ENCODE peak calls at places on chromosomes 13 and 19, in eight cellular contexts. D, L, F, B, K, A, X and R are unnamed samples.

GRCh38 chr19:5205937-5206750 is 134.5 kb downstream of the PTPRS start:
- DNase-seq in D (no peak), L (no peak), F (no peak), B (no peak), K (no peak), A (no peak), X (no peak), R (no peak)

GRCh38 chr13:63540042-63540441 is 2124.4 kb upstream of the PCDH20 start:
- DNase-seq in D (no peak), L (no peak), F (no peak), B (no peak), K (no peak), A (no peak), X (no peak), R (no peak)

GRCh38 chr19:13839938-13840750 is 36.8 kb upstream of the NANOS3 start:
- DNase-seq in D (no peak), L (no peak), F (peak; percentile 75), B (no peak), K (no peak), A (no peak), X (peak; percentile 75), R (no peak)

GRCh38 chr19:13120817-13121216 is 2.8 kb downstream of the NACC1 start:
- DNase-seq in D (no peak), L (no peak), F (no peak), B (no peak), K (no peak), A (no peak), X (peak; percentile 82), R (no peak)

GRCh38 chr13:83350569-83350968 is 531.7 kb downstream of the SLITRK1 start:
- DNase-seq in D (no peak), L (no peak), F (no peak), B (no peak), K (no peak), A (no peak), X (peak; percentile 50), R (no peak)

GRCh38 chr13:34139660-34140059 is 321.7 kb downstream of the RFC3 start:
- DNase-seq in D (no peak), L (no peak), F (no peak), B (no peak), K (no peak), A (no peak), X (no peak), R (no peak)

GRCh38 chr19:47284324-47284899 is 9.7 kb downstream of the INAFM1 start:
- DNase-seq in D (peak; percentile 31), L (peak; percentile 52), F (peak; percentile 67), B (peak; percentile 79), K (peak; percentile 57), A (no peak), X (peak; percentile 60), R (no peak)

GRCh38 chr13:45269204-45269603 is 68.4 kb upstream of the KCTD4 start:
- DNase-seq in D (no peak), L (no peak), F (no peak), B (no peak), K (no peak), A (no peak), X (no peak), R (no peak)

GRCh38 chr19:55392820-55393219 is 7.1 kb downstream of the RPL28 start:
- DNase-seq in D (no peak), L (no peak), F (no peak), B (no peak), K (no peak), A (no peak), X (no peak), R (peak; percentile 63)

GRCh38 chr19:42295831-42296525 is 6.0 kb upstream of the PRR19 start:
- DNase-seq in D (peak; percentile 88), L (peak; percentile 89), F (peak; percentile 89), B (peak; percentile 91), K (peak; percentile 84), A (peak; percentile 84), X (peak; percentile 38), R (peak; percentile 93)

GRCh38 chr13:49791753-49792549 is 531 bp downstream of the KPNA3 start:
- DNase-seq in D (peak; percentile 31), L (peak; percentile 55), F (peak; percentile 57), B (peak; percentile 43), K (peak; percentile 54), A (no peak), X (no peak), R (peak; percentile 72)

GRCh38 chr19:7830272-7830771 is 304 bp downstream of the EVI5L start:
- DNase-seq in D (no peak), L (no peak), F (no peak), B (no peak), K (no peak), A (no peak), X (no peak), R (peak; percentile 26)

GRCh38 chr13:40668335-40668734 is 1.9 kb upstream of the FOXO1 start:
- DNase-seq in D (peak; percentile 24), L (peak; percentile 77), F (no peak), B (no peak), K (peak; percentile 60), A (peak; percentile 50), X (no peak), R (peak; percentile 28)

GRCh38 chr19:38037151-38037611 is 130.2 kb downstream of the SIPA1L3 start:
- DNase-seq in D (no peak), L (no peak), F (no peak), B (no peak), K (no peak), A (no peak), X (no peak), R (peak; percentile 48)

DNA sequence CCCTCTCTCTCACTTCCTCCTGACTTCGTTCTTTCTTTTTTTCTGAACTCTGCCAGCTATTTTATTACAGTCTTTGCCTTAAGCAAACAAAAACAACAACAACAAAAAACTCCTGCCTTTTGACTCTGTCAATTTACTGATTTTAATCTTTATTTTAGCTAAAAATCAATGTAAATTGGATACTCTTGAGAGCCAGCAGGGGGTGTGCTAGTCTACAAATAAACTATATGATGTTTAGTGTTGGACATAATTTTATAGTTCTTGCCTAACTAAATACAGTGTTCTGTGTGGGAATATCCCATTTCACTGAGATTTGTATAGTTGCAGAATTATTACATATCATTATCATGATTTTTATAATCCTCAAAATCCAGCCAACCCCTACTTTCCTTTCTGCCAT is 1199.9 kb upstream of the SPRY2 start:
- DNase-seq in D (no peak), L (no peak), F (peak; percentile 19), B (no peak), K (no peak), A (no peak), X (peak; percentile 1), R (no peak)
- TF ChIP-seq CTCF in D (no peak), L (no peak), F (peak; percentile 59), B (peak; percentile 64), K (peak; percentile 14), A (no peak), X (peak; percentile 64), R (peak; percentile 71)

GRCh38 chr19:39351537-39352037 is 9.4 kb downstream of the SAMD4B start:
- DNase-seq in D (no peak), L (peak; percentile 92), F (no peak), B (no peak), K (peak; percentile 86), A (no peak), X (peak; percentile 21), R (no peak)
- TF ChIP-seq CTCF in D (no peak), L (peak; percentile 32), F (no peak), B (no peak), K (peak; percentile 39), A (no peak), X (peak; percentile 37), R (no peak)

DNA sequence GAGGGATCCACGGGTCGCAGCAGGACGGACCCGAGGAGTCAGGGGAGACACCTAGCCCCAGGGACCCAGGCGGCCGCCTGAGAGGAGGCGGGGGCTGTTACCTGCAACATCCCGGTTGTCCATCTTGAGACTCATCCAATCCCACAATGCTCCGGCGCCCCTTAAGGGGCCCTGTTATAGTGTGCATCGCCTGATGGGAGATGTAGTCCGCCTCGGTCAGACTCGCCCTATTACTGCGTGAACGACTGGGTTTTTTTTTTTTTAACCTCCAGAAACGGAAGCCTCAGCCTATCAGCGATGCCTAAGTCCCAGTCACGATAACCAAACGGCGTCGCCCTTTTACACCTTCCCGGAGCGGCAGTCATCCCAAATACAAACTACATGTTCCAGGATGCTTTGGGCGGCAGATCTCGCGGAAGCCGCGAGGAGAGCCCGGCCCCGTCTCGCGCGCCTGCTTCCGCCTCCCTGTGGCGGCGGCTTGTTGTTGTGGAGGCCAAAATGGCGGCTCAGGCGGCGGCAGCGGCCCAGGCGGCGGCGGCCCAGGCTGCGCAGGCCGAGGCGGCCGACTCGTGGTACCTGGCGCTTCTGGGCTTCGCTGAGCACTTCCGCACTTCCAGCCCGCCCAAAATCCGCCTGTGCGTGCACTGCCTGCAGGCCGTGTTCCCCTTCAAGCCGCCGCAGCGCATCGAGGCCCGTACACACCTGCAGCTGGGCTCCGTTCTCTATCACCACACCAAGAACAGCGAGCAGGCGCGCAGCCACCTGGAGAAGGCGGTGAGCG is at the start of the genes MAU2 and SUGP1:
- DNase-seq in D (peak; percentile 90), L (peak; percentile 97), F (peak; percentile 93), B (peak; percentile 79), K (peak; percentile 97), A (peak; percentile 74), X (peak; percentile 89), R (peak; percentile 89)
- TF ChIP-seq CTCF in D (peak; percentile 16), L (peak; percentile 16), F (peak; percentile 19), B (peak; percentile 39), K (no peak), A (peak; percentile 27), X (peak; percentile 49), R (no peak)

GRCh38 chr13:60619461-60619860 is 222.4 kb downstream of the TDRD3 start:
- DNase-seq in D (no peak), L (no peak), F (no peak), B (no peak), K (no peak), A (no peak), X (no peak), R (no peak)

GRCh38 chr13:60613080-60613479 is 216.1 kb downstream of the TDRD3 start:
- DNase-seq in D (no peak), L (no peak), F (no peak), B (no peak), K (no peak), A (no peak), X (no peak), R (no peak)

GRCh38 chr13:60623131-60623530 is 226.1 kb downstream of the TDRD3 start:
- DNase-seq in D (no peak), L (no peak), F (no peak), B (no peak), K (no peak), A (no peak), X (no peak), R (no peak)

GRCh38 chr13:60620611-60621395 is 223.8 kb downstream of the TDRD3 start:
- DNase-seq in D (no peak), L (no peak), F (no peak), B (no peak), K (no peak), A (no peak), X (no peak), R (no peak)

DNA sequence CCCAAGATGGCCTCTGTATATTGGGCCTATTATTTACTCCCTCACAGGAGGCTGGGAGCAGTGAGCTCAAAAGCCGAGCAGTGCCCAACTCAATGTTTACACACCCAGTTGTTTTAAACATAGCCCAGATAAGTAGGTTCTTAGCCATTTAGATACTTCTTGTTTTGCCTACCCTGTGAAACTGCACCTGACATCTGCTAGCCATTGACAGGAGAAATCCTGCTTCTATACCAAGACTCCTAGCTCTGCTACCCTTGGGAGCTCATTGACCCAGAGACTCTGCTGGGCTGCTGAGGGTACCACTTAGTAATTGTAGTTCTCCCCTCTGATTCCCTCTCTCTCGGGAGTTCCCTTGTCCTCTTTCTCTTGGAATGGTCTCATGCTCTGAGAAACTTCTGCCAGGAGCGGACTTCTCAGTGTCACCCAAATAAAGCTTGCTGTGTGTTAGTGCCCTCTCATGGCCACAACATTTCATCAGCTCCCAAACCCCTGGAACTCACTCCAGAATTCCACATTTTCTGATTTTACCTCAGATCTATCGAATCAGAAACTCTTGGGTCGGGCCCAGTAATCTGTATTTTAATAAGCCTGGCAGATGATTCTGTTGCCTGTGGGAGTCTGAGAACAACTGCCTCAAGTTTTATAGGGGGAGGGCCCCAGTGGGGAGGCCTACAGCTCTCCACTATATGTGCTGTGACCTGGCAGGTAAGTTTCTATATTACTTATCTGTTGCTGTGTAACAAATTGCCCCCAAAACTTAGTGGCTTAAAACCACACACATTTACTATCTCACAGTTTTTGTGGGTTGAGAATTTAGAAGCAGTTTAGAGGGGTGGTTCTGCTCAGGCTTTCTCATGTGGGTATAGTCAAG is 221.1 kb downstream of the TDRD3 start:
- DNase-seq in D (no peak), L (no peak), F (no peak), B (no peak), K (no peak), A (no peak), X (peak; percentile 30), R (no peak)
- TF ChIP-seq CTCF in D (no peak), L (peak; percentile 24), F (peak; percentile 50), B (peak; percentile 44), K (no peak), A (no peak), X (peak; percentile 71), R (no peak)